ENCODE peak calls at places on chromosomes 12 and 14, in eight cellular contexts. C is IMR-90, V is spleen, O is fibroblast of mammary gland, X is cardiac muscle cell, Q is nephron progenitor cell, W is astrocyte of the spinal cord, J is WERI-Rb-1. Z is an unnamed sample.

GRCh38 chr12:175250-175649 is 38.7 kb downstream of the SLC6A12 start:
- DNase-seq in C (no peak), O (no peak), W (no peak), Q (no peak), V (no peak), J (no peak), X (peak), Z (no peak)

GRCh38 chr12:70366581-70367267 is 634 bp downstream of the KCNMB4 start:
- DNase-seq in O (peak), X (peak), V (peak), C (peak), J (peak), Q (peak), W (peak), Z (peak)

GRCh38 chr14:100842799-100843198 is 16.9 kb downstream of the MEG3 start:
- DNase-seq in Q (no peak), X (peak), W (peak), J (no peak), V (peak), C (peak), O (peak), Z (no peak)

GRCh38 chr12:23204933-23205778 is 580.2 kb downstream of the ETNK1 start:
- DNase-seq in J (peak), W (peak), Q (peak), C (peak), X (peak), O (peak), V (no peak), Z (no peak)

GRCh38 chr12:3317481-3317815 is 173.6 kb upstream of the PRMT8 start:
- DNase-seq in X (no peak), O (no peak), V (no peak), Q (no peak), C (no peak), W (no peak), J (no peak), Z (no peak)

GRCh38 chr14:87940894-87941293 is 52.1 kb downstream of the GALC start:
- DNase-seq in Q (no peak), O (no peak), J (no peak), C (no peak), V (no peak), W (no peak), X (no peak), Z (no peak)

GRCh38 chr12:85823436-85824179 is 12.6 kb downstream of the RASSF9 start:
- DNase-seq in Q (no peak), O (peak), J (no peak), C (peak), W (peak), V (no peak), X (peak), Z (no peak)

GRCh38 chr14:99612737-99613330 is 8.8 kb upstream of the CCDC85C start:
- DNase-seq in J (no peak), X (peak), Q (no peak), W (peak), O (no peak), C (peak), V (no peak), Z (no peak)

GRCh38 chr14:91361236-91361811 is 56.3 kb downstream of the CCDC88C start:
- DNase-seq in C (peak), W (no peak), J (no peak), O (peak), Q (no peak), V (no peak), X (peak), Z (no peak)

GRCh38 chr12:46164186-46164585 is 104.7 kb downstream of the SLC38A1 start:
- DNase-seq in X (no peak), O (no peak), W (no peak), J (no peak), C (no peak), Q (no peak), V (no peak), Z (no peak)

GRCh38 chr14:28163897-28164296 is 602.7 kb upstream of the FOXG1 start:
- DNase-seq in Q (no peak), X (no peak), W (no peak), C (no peak), J (peak), O (no peak), V (no peak), Z (no peak)

GRCh38 chr12:25200703-25201102 is 5.7 kb downstream of the ETFRF1 start:
- DNase-seq in Q (no peak), W (peak), O (peak), V (no peak), J (no peak), X (peak), C (peak), Z (no peak)

GRCh38 chr12:60415361-60415760 is 819.5 kb downstream of the SLC16A7 start:
- DNase-seq in X (no peak), J (no peak), W (no peak), C (peak), Q (no peak), V (no peak), O (peak), Z (no peak)

GRCh38 chr14:105471823-105472495 is 2.7 kb upstream of the CRIP2 start:
- DNase-seq in J (no peak), V (no peak), W (no peak), C (no peak), X (no peak), Q (no peak), O (no peak), Z (no peak)

GRCh38 chr14:94571950-94572349 is 9.3 kb upstream of the SERPINA5 start:
- DNase-seq in J (no peak), V (no peak), O (peak), C (peak), W (peak), X (peak), Q (no peak), Z (no peak)

GRCh38 chr12:110244372-110244771 is 36.7 kb upstream of the ATP2A2 start:
- DNase-seq in X (no peak), W (no peak), C (no peak), J (no peak), O (no peak), Q (no peak), V (no peak), Z (no peak)

GRCh38 chr14:99141236-99141635 is 130.8 kb downstream of the BCL11B start:
- DNase-seq in X (no peak), V (no peak), W (no peak), O (no peak), C (no peak), Q (no peak), J (no peak), Z (no peak)

GRCh38 chr14:21106191-21106505 is 5.3 kb downstream of the TMEM253 start:
- DNase-seq in Q (no peak), O (peak), W (no peak), J (no peak), C (no peak), V (no peak), X (peak), Z (no peak)

GRCh38 chr14:104472536-104473243 is 106.9 kb upstream of the C14orf180 start:
- DNase-seq in C (no peak), Q (no peak), X (no peak), J (no peak), V (no peak), W (no peak), O (no peak), Z (no peak)

GRCh38 chr14:55285048-55285652 is 13.9 kb downstream of the FBXO34 start:
- DNase-seq in Q (no peak), X (no peak), C (no peak), W (no peak), O (no peak), J (no peak), V (no peak), Z (no peak)

GRCh38 chr14:76391981-76392690 is 16.2 kb downstream of the ESRRB start:
- DNase-seq in O (no peak), Q (no peak), C (no peak), W (no peak), J (no peak), V (no peak), X (no peak), Z (no peak)

GRCh38 chr12:131723532-131723931 is 12.6 kb downstream of the SFSWAP start:
- DNase-seq in W (no peak), C (no peak), X (no peak), J (no peak), Q (no peak), V (no peak), O (no peak), Z (no peak)

GRCh38 chr14:20836668-20837338 is 34.2 kb upstream of the RNASE1 start:
- DNase-seq in J (no peak), W (no peak), V (no peak), C (peak), O (peak), Q (no peak), X (peak), Z (no peak)

GRCh38 chr14:75229923-75230792 is 48.5 kb upstream of the FOS start:
- DNase-seq in O (peak), Q (no peak), W (peak), V (peak), C (peak), X (peak), J (no peak), Z (no peak)

GRCh38 chr12:14278294-14278953 is 87.1 kb upstream of the ATF7IP start:
- DNase-seq in O (no peak), X (no peak), J (no peak), V (no peak), W (no peak), C (no peak), Q (no peak), Z (no peak)

GRCh38 chr14:102770147-102770909 is 6.9 kb upstream of the TRAF3 start:
- DNase-seq in C (no peak), X (no peak), Q (no peak), O (no peak), J (no peak), W (no peak), V (peak), Z (no peak)

GRCh38 chr12:128813392-128813791 is 10.4 kb downstream of the SLC15A4 start:
- DNase-seq in W (peak), J (no peak), V (no peak), X (no peak), C (no peak), O (peak), Q (no peak), Z (no peak)

GRCh38 chr14:78767436-78767835 is 597.3 kb downstream of the NRXN3 start:
- DNase-seq in O (peak), Q (no peak), X (peak), C (no peak), V (no peak), J (no peak), W (no peak), Z (no peak)

GRCh38 chr14:105498430-105499255 is 7.6 kb downstream of the TEDC1 start:
- DNase-seq in X (no peak), W (no peak), V (no peak), Q (no peak), J (peak), O (no peak), C (no peak), Z (peak)

GRCh38 chr14:92207012-92207927 is 85.5 kb downstream of the CPSF2 start:
- DNase-seq in X (no peak), C (no peak), W (no peak), O (no peak), Q (no peak), V (no peak), J (no peak), Z (no peak)

GRCh38 chr12:101698782-101699347 is 1.4 kb downstream of the CHPT1 start:
- DNase-seq in C (peak), V (no peak), X (peak), J (no peak), O (peak), Q (no peak), W (peak), Z (no peak)
- TF ChIP-seq CTCF in C (peak), V (no peak), X (peak), J (no peak), O (peak), Q (no peak), W (peak), Z (no peak)

DNA sequence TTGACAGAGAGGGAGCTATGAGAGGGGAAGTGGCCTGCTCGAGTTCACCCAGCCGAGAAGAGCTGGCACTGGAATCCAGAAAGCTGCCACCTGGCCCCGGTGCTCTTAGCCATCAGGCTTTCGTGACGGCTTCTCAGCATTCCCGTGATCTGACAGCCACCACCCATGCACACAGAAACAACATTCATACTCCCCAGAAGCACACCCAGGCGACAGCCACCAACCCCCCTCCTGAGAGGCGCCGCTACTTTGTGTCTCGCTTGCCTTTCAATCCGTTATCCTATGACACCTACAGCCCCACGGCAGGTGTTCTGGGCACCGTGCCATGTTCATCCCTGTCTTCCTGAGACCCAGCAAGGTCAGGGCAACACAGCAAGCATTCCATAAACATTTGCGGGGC is 31.4 kb downstream of the PSMC1 start:
- DNase-seq in X (no peak), J (no peak), C (no peak), O (no peak), Q (no peak), W (no peak), V (no peak), Z (no peak)
- TF ChIP-seq CTCF in X (no peak), J (no peak), C (no peak), O (no peak), Q (no peak), W (no peak), V (no peak), Z (no peak)

GRCh38 chr12:127025545-127025944 is 1241.4 kb upstream of the TMEM132C start:
- DNase-seq in J (no peak), V (no peak), C (no peak), O (peak), X (no peak), W (peak), Q (no peak), Z (no peak)
- TF ChIP-seq CTCF in J (no peak), V (no peak), C (no peak), O (peak), X (no peak), W (peak), Q (no peak), Z (no peak)

GRCh38 chr14:52472728-52473127 is 79.6 kb downstream of the TXNDC16 start:
- DNase-seq in C (no peak), Q (no peak), O (no peak), X (no peak), W (no peak), V (no peak), J (no peak), Z (no peak)

GRCh38 chr14:52467515-52468266 is 84.6 kb downstream of the TXNDC16 start:
- DNase-seq in J (no peak), W (no peak), O (no peak), C (no peak), V (no peak), X (no peak), Q (no peak), Z (no peak)

DNA sequence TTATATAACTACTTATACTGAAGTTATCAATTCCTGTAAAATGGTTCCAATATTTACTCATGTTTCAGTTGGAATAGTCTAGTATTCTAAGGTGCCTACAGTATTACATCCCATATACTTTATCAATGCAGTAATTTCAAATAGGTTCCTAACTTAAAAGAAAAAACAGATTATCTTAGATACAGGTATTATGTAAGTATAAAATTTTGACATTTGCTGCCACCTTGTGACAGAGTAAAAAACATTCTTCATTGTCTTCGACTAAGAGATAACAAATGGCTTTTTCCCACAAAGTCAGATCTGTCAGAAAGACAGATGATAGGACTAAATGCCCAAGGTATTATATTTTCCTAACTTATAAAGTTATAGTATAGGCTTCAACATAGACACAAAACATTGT is 78.7 kb downstream of the TXNDC16 start:
- DNase-seq in V (no peak), J (no peak), O (peak), X (peak), C (peak), W (peak), Q (no peak), Z (no peak)
- TF ChIP-seq CTCF in V (peak), J (no peak), O (peak), X (peak), C (peak), W (peak), Q (peak), Z (peak)

GRCh38 chr14:77458249-77458950 is 507 bp downstream of the AHSA1 start:
- DNase-seq in V (peak), J (peak), Q (peak), X (peak), W (peak), C (peak), O (peak), Z (peak)

GRCh38 chr14:77455966-77456640 is 1.3 kb downstream of the VIPAS39 start:
- DNase-seq in X (no peak), O (no peak), Q (no peak), J (no peak), V (no peak), C (no peak), W (no peak), Z (no peak)

GRCh38 chr14:77459072-77459723 is 1.3 kb downstream of the AHSA1 start:
- DNase-seq in X (peak), W (peak), O (peak), Q (peak), V (no peak), C (peak), J (peak), Z (peak)

GRCh38 chr14:77457115-77457521 is 283 bp downstream of the VIPAS39 start:
- DNase-seq in Q (no peak), O (peak), C (peak), V (no peak), W (no peak), J (no peak), X (no peak), Z (no peak)

DNA sequence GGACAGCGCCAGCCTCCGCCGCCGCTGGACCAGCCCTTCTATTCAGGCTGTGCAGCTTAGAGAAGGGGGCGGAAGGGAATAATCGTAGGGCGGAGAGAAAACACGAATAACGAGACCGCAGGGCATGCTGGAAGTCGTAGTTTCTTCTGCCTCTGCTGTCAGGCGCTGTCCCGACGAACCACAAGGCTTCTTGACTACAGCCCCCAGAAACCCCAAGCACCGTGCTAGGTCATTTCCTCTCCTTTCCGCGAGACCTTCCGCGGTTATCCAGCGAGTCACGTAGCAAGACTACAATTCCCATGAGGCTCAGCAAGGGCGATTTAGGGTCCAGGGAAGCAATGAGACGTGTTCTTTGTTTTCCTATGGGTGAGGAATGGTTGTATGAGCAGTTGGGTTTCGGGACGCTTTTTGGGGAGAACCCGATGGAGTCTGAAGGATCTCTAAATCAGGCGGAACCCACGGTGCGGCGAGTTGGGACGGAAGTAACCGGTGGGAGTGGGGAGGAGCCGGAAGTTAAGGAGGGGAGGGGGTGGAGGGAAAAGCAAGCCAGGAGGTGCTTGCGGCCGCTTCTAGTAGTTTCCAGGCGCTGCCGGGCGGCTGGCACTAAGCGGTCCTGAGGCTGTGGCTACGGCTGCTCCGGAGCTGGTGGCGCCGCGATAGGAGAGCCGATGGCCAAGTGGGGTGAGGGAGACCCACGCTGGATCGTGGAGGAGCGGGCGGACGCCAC is at the start of the genes AHSA1 and VIPAS39:
- DNase-seq in V (peak), C (peak), X (peak), W (peak), Q (peak), J (peak), O (peak), Z (peak)
- TF ChIP-seq CTCF in V (peak), C (no peak), X (no peak), W (no peak), Q (no peak), J (no peak), O (no peak), Z (no peak)

GRCh38 chr14:50285861-50286260 is 26.2 kb downstream of the L2HGDH start:
- DNase-seq in C (no peak), W (no peak), O (no peak), V (no peak), X (no peak), J (no peak), Q (no peak), Z (no peak)

GRCh38 chr14:50288146-50288545 is 23.9 kb downstream of the L2HGDH start:
- DNase-seq in Q (no peak), W (no peak), V (no peak), J (no peak), C (no peak), O (no peak), X (no peak), Z (no peak)

GRCh38 chr14:50290306-50290705 is 21.7 kb downstream of the L2HGDH start:
- DNase-seq in V (no peak), J (no peak), O (no peak), X (no peak), Q (no peak), C (no peak), W (no peak), Z (no peak)
- TF ChIP-seq CTCF in V (no peak), J (no peak), O (no peak), X (no peak), Q (no peak), C (no peak), W (no peak), Z (no peak)

GRCh38 chr12:54759751-54760150 is 94.6 kb upstream of the MUCL1 start:
- DNase-seq in C (peak), W (no peak), J (peak), X (peak), V (no peak), Q (peak), O (peak), Z (no peak)
- TF ChIP-seq CTCF in C (peak), W (no peak), J (peak), X (peak), V (no peak), Q (peak), O (peak), Z (peak)

Z was measured in glutamatergic neuron.